ENCODE peak calls at places on chromosomes 16 and 17, in six cellular contexts. P, Z, I, L, W and T are unnamed samples.

GRCh38 chr17:50213026-50214015 is 11.9 kb upstream of the COL1A1 start:
- DNase-seq in L (peak), W (peak), Z (no peak), P (peak), I (peak), T (peak)

GRCh38 chr17:62163847-62164246 is 98.8 kb upstream of the MED13 start:
- DNase-seq in L (no peak), Z (no peak), I (no peak), W (peak), P (no peak), T (no peak)

GRCh38 chr16:48409839-48410610 is 24.8 kb upstream of the SIAH1 start:
- DNase-seq in I (no peak), L (peak), P (peak), W (peak), Z (peak), T (no peak)

GRCh38 chr17:18033442-18034099 is 5.4 kb downstream of the ATPAF2 start:
- DNase-seq in P (peak), Z (peak), W (peak), L (peak), I (peak), T (peak)

GRCh38 chr17:76199466-76199865 is 40.8 kb downstream of the RNF157 start:
- DNase-seq in L (no peak), W (no peak), P (no peak), Z (no peak), I (no peak), T (no peak)

GRCh38 chr16:16780588-16780987 is 401.6 kb downstream of the NPIPA7 start:
- DNase-seq in Z (no peak), W (no peak), L (peak), I (no peak), P (no peak), T (no peak)

GRCh38 chr17:35981246-35981645 is at the start of gene CCL16:
- DNase-seq in L (no peak), Z (no peak), P (no peak), W (peak), I (no peak), T (no peak)

GRCh38 chr17:67488161-67488560 is 111.1 kb downstream of the PITPNC1 start:
- DNase-seq in L (no peak), I (no peak), P (no peak), Z (no peak), W (no peak), T (no peak)

GRCh38 chr16:57651344-57652333 is 16.5 kb upstream of the ADGRG3 start:
- DNase-seq in L (no peak), W (no peak), P (no peak), Z (no peak), I (no peak), T (no peak)

GRCh38 chr16:17585449-17586080 is 114.8 kb upstream of the XYLT1 start:
- DNase-seq in W (no peak), I (no peak), L (no peak), Z (no peak), P (no peak), T (no peak)

GRCh38 chr16:56470232-56470631 is 18.9 kb downstream of the OGFOD1 start:
- DNase-seq in Z (no peak), P (no peak), L (no peak), I (no peak), W (no peak), T (no peak)

GRCh38 chr17:6163632-6164319 is 93.6 kb downstream of the WSCD1 start:
- DNase-seq in L (no peak), I (no peak), P (no peak), W (no peak), Z (no peak), T (no peak)

GRCh38 chr17:76493505-76494167 is 7.6 kb downstream of the RHBDF2 start:
- DNase-seq in P (no peak), L (no peak), W (no peak), Z (no peak), I (no peak), T (no peak)

GRCh38 chr16:30896890-30897730 is 696 bp downstream of the CTF1 start:
- DNase-seq in L (peak), W (peak), P (peak), I (no peak), Z (peak), T (peak)
- TF ChIP-seq BHLHE40 in L (no peak), W (peak), P (no peak), I (no peak), Z (no peak), T (no peak)

GRCh38 chr16:11256657-11257130 is 690 bp upstream of the SOCS1 start:
- DNase-seq in W (no peak), P (peak), Z (peak), L (peak), I (no peak), T (no peak)
- TF ChIP-seq BHLHE40 in W (no peak), P (no peak), Z (no peak), L (no peak), I (no peak), T (no peak)

DNA sequence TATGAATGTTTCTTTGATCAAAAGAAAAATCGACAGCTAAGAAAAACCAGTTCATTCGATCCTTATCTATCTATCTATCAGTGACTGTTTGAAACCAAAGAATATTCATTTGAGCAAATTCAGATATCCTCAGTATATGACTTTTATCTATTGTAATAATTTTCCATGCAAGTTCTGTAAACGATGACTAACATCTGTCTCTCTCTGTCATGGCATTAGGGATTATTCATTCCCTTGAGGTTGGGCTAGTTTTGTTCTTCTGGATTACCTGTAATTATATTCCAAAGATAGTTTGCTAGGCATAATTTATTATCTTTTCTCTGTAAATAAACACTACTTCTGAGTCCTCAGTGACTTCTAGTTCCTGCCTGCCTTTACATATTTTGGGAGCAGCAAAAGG is 497.7 kb upstream of the CDH11 start:
- DNase-seq in L (no peak), W (no peak), P (no peak), Z (no peak), I (no peak), T (no peak)
- TF ChIP-seq BHLHE40 in L (no peak), W (no peak), P (no peak), Z (no peak), I (no peak), T (no peak)

GRCh38 chr16:67111951-67112444 is 2.3 kb downstream of the PHAF1 start:
- DNase-seq in W (no peak), L (no peak), P (no peak), I (no peak), Z (no peak), T (no peak)
- TF ChIP-seq BHLHE40 in W (no peak), L (no peak), P (no peak), I (no peak), Z (no peak), T (no peak)

GRCh38 chr17:7336240-7337175 is at the start of gene ACAP1:
- DNase-seq in L (peak), Z (no peak), P (no peak), W (no peak), I (no peak), T (no peak)
- TF ChIP-seq BHLHE40 in L (no peak), Z (no peak), P (no peak), W (no peak), I (peak), T (no peak)

GRCh38 chr17:1593630-1593931 is 31.0 kb upstream of the PITPNA start:
- DNase-seq in Z (no peak), P (no peak), L (no peak), W (no peak), I (no peak), T (no peak)

GRCh38 chr17:1592751-1593629 is 30.4 kb upstream of the PITPNA start:
- DNase-seq in I (peak), W (peak), L (peak), Z (no peak), P (no peak), T (no peak)

GRCh38 chr17:1598399-1599095 is 30.1 kb downstream of the SLC43A2 start:
- DNase-seq in Z (no peak), L (no peak), W (no peak), I (no peak), P (no peak), T (no peak)

GRCh38 chr17:1601571-1601970 is 27.1 kb downstream of the SLC43A2 start:
- DNase-seq in L (no peak), Z (no peak), I (no peak), P (no peak), W (no peak), T (no peak)

GRCh38 chr17:1597861-1598342 is 30.7 kb downstream of the SLC43A2 start:
- DNase-seq in P (no peak), I (no peak), L (no peak), Z (no peak), W (peak), T (no peak)
- TF ChIP-seq BHLHE40 in P (no peak), I (no peak), L (no peak), Z (no peak), W (peak), T (no peak)

GRCh38 chr17:45851464-45851863 is 6.8 kb downstream of the SPPL2C start:
- DNase-seq in Z (no peak), P (no peak), W (no peak), I (no peak), L (no peak), T (no peak)

GRCh38 chr17:45850468-45850867 is 5.8 kb downstream of the SPPL2C start:
- DNase-seq in W (no peak), I (no peak), Z (no peak), L (no peak), P (no peak), T (no peak)

GRCh38 chr17:45852535-45853297 is 8.0 kb downstream of the SPPL2C start:
- DNase-seq in Z (peak), L (peak), W (peak), I (no peak), P (peak), T (peak)

GRCh38 chr17:45851022-45851421 is 6.3 kb downstream of the SPPL2C start:
- DNase-seq in Z (no peak), P (no peak), I (no peak), W (no peak), L (no peak), T (no peak)

DNA sequence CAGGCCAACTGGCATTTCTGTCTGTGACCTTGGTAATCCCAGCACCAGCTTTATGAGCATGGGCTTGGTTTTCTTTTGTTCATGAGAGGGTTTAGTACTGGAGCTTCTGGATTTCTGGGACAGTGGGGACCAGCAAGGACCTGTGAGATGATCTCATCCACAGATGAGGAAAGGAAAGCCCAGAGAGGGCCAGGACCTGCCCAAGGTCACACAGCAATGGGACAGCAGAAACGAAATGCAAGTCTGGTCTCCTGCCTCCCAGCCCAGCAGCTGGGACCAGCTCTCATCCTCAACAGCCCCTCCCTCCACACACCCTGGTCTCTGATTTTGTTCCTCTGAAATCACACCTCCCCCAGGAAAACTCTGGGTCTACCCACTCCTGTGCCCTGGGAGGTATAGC is 7.2 kb downstream of the SPPL2C start:
- DNase-seq in W (no peak), I (no peak), Z (no peak), P (no peak), L (no peak), T (no peak)
- TF ChIP-seq BHLHE40 in W (no peak), I (no peak), Z (no peak), P (no peak), L (no peak), T (no peak)